ENCODE peak calls at places on chromosome 2, in six cellular contexts. G is activated naive CD4-positive, alpha-beta T cell; U is COR-L47; X is T-helper 17 cell; Q is iris pigment epithelial cell; P is amniotic stem cell. N is an unnamed sample.

GRCh38 chr2:133326651-133327397 is 241.4 kb downstream of the NCKAP5 start:
- DNase-seq in G (no peak), U (no peak), X (no peak), Q (peak), P (no peak), N (no peak)

GRCh38 chr2:240991378-240992263 is 6.8 kb upstream of the SNED1 start:
- DNase-seq in G (no peak), U (no peak), X (no peak), Q (peak), P (peak), N (peak)

GRCh38 chr2:152505495-152505906 is 170.5 kb downstream of the FMNL2 start:
- DNase-seq in G (no peak), U (no peak), X (no peak), Q (peak), P (no peak), N (peak)

GRCh38 chr2:28415010-28415409 is 22.4 kb downstream of the FOSL2 start:
- DNase-seq in G (no peak), U (no peak), X (no peak), Q (no peak), P (no peak), N (no peak)

GRCh38 chr2:61485281-61485680 is 14.4 kb upstream of the USP34 start:
- DNase-seq in G (no peak), U (no peak), X (no peak), Q (no peak), P (no peak), N (no peak)

GRCh38 chr2:3320910-3321605 is 56.6 kb downstream of the EIPR1 start:
- DNase-seq in G (no peak), U (no peak), X (no peak), Q (no peak), P (no peak), N (no peak)

GRCh38 chr2:3377279-3377611 is 373 bp downstream of the EIPR1 start:
- DNase-seq in G (no peak), U (no peak), X (no peak), Q (peak), P (no peak), N (peak)

GRCh38 chr2:14743883-14744282 is 111.4 kb downstream of the LRATD1 start:
- DNase-seq in G (no peak), U (no peak), X (no peak), Q (no peak), P (no peak), N (no peak)

GRCh38 chr2:16584824-16585546 is 80.6 kb downstream of the CYRIA start:
- DNase-seq in G (no peak), U (no peak), X (no peak), Q (no peak), P (no peak), N (no peak)

GRCh38 chr2:98940102-98940501 is 4.1 kb upstream of the CRACDL start:
- DNase-seq in G (no peak), U (no peak), X (no peak), Q (no peak), P (no peak), N (no peak)

GRCh38 chr2:75896779-75897366 is 186.2 kb upstream of the GCFC2 start:
- DNase-seq in G (no peak), U (peak), X (no peak), Q (peak), P (no peak), N (peak)

GRCh38 chr2:191311627-191312026 is 66.4 kb downstream of the MYO1B start:
- DNase-seq in G (no peak), U (no peak), X (no peak), Q (peak), P (no peak), N (peak)

GRCh38 chr2:168025487-168026203 is 221.8 kb downstream of the STK39 start:
- DNase-seq in G (no peak), U (no peak), X (no peak), Q (no peak), P (no peak), N (no peak)

GRCh38 chr2:49165662-49166061 is 11.3 kb upstream of the FSHR start:
- DNase-seq in G (no peak), U (no peak), X (no peak), Q (no peak), P (no peak), N (no peak)

GRCh38 chr2:43129676-43130547 is 96.5 kb downstream of the ZFP36L2 start:
- DNase-seq in G (no peak), U (no peak), X (no peak), Q (peak), P (no peak), N (no peak)

GRCh38 chr2:238528953-238529781 is 102.4 kb downstream of the ASB1 start:
- DNase-seq in G (no peak), U (peak), X (no peak), Q (peak), P (peak), N (peak)